ENCODE peak calls at places on chromosomes 1 and 21, in seven cellular contexts. V is WTC11, C is GM12878, J is K562, W is H1, H is HepG2, E is HCT116. Y is an unnamed sample.

GRCh38 chr1:112998592-112999235 is 42.7 kb upstream of the SLC16A1 start:
- DNase-seq in V (no peak), C (no peak), J (no peak), W (no peak), H (peak; percentile 31), E (no peak), Y (no peak)

GRCh38 chr1:19903621-19904020 is 19.8 kb downstream of the PLA2G2E start:
- DNase-seq in V (no peak), C (no peak), J (no peak), W (no peak), H (no peak), E (peak; percentile 71), Y (no peak)

GRCh38 chr1:220767312-220768126 is 19.2 kb upstream of the MTARC1 start:
- DNase-seq in V (no peak), C (no peak), J (no peak), W (no peak), H (peak; percentile 78), E (no peak), Y (no peak)

GRCh38 chr1:59596432-59596831 is 218.3 kb upstream of the HOOK1 start:
- DNase-seq in V (no peak), C (no peak), J (no peak), W (no peak), H (no peak), E (no peak), Y (no peak)

GRCh38 chr21:35602811-35603210 is 457.5 kb downstream of the SETD4 start:
- DNase-seq in V (no peak), C (no peak), J (no peak), W (no peak), H (no peak), E (no peak), Y (no peak)

GRCh38 chr1:201896951-201897391 is 8.3 kb downstream of the SHISA4 start:
- DNase-seq in V (no peak), C (no peak), J (no peak), W (no peak), H (no peak), E (no peak), Y (no peak)

GRCh38 chr1:60035925-60036324 is 37.6 kb downstream of the C1orf87 start:
- DNase-seq in V (no peak), C (no peak), J (no peak), W (no peak), H (peak; percentile 2), E (no peak), Y (no peak)

GRCh38 chr1:14314032-14314431 is 284.5 kb upstream of the KAZN start:
- DNase-seq in V (no peak), C (no peak), J (no peak), W (no peak), H (no peak), E (no peak), Y (no peak)

GRCh38 chr1:204837440-204838084 is 33.1 kb upstream of the NFASC start:
- DNase-seq in V (peak; percentile 86), C (no peak), J (peak; percentile 66), W (peak; percentile 87), H (peak; percentile 15), E (no peak), Y (peak; percentile 76)

GRCh38 chr1:201172999-201173610 is 17.5 kb upstream of the IGFN1 start:
- DNase-seq in V (no peak), C (no peak), J (no peak), W (no peak), H (no peak), E (no peak), Y (no peak)

GRCh38 chr1:10280442-10281350 is 70.3 kb downstream of the KIF1B start:
- DNase-seq in V (no peak), C (no peak), J (no peak), W (no peak), H (no peak), E (no peak), Y (no peak)

GRCh38 chr1:65420590-65421340 is at the start of the genes LEPR and LEPROT:
- DNase-seq in V (no peak), C (no peak), J (no peak), W (peak; percentile 95), H (peak; percentile 58), E (no peak), Y (no peak)

GRCh38 chr1:47871799-47872353 is 125.3 kb downstream of the TRABD2B start:
- DNase-seq in V (no peak), C (no peak), J (no peak), W (no peak), H (peak; percentile 63), E (peak; percentile 23), Y (no peak)

GRCh38 chr1:109931189-109931672 is 20.6 kb downstream of the CSF1 start:
- DNase-seq in V (peak; percentile 95), C (no peak), J (peak; percentile 74), W (peak; percentile 89), H (peak; percentile 82), E (peak; percentile 24), Y (peak; percentile 84)

GRCh38 chr1:66732407-66733166 is 19.7 kb upstream of the DYNLT5 start:
- DNase-seq in V (no peak), C (no peak), J (no peak), W (no peak), H (no peak), E (no peak), Y (no peak)

GRCh38 chr1:30719406-30720270 is 3.7 kb downstream of the MATN1 start:
- DNase-seq in V (no peak), C (peak; percentile 57), J (peak; percentile 83), W (no peak), H (no peak), E (peak; percentile 41), Y (no peak)

GRCh38 chr1:176897350-176898236 is 266.9 kb downstream of the ASTN1 start:
- DNase-seq in V (peak; percentile 92), C (no peak), J (peak; percentile 90), W (peak; percentile 94), H (peak; percentile 56), E (peak; percentile 39), Y (peak; percentile 81)

GRCh38 chr1:54334996-54335395 is 71.2 kb downstream of the SSBP3 start:
- DNase-seq in V (no peak), C (no peak), J (no peak), W (no peak), H (no peak), E (no peak), Y (no peak)

GRCh38 chr1:53135735-53136114 is 6.7 kb downstream of the SLC1A7 start:
- DNase-seq in V (no peak), C (no peak), J (peak; percentile 59), W (no peak), H (no peak), E (no peak), Y (no peak)

GRCh38 chr1:151800830-151801229 is 4.4 kb downstream of the LINGO4 start:
- DNase-seq in V (no peak), C (no peak), J (no peak), W (no peak), H (no peak), E (no peak), Y (no peak)

GRCh38 chr1:63818567-63819340 is 44.9 kb downstream of the ROR1 start:
- DNase-seq in V (no peak), C (no peak), J (no peak), W (no peak), H (no peak), E (no peak), Y (no peak)

GRCh38 chr1:244751271-244751895 is 84.1 kb upstream of the COX20 start:
- DNase-seq in V (no peak), C (no peak), J (no peak), W (no peak), H (no peak), E (no peak), Y (no peak)

GRCh38 chr1:108829498-108829916 is 27.4 kb downstream of the AKNAD1 start:
- DNase-seq in V (no peak), C (no peak), J (no peak), W (no peak), H (peak; percentile 27), E (no peak), Y (no peak)

GRCh38 chr1:3695326-3696217 is 43.3 kb downstream of the TP73 start:
- DNase-seq in V (peak; percentile 86), C (no peak), J (peak; percentile 85), W (peak; percentile 93), H (peak; percentile 10), E (no peak), Y (peak; percentile 86)
- TF ChIP-seq SP1 in V (no peak), C (no peak), J (no peak), W (no peak), H (no peak), E (no peak), Y (no peak)

GRCh38 chr1:240074422-240074821 is 17.3 kb upstream of the FMN2 start:
- DNase-seq in V (no peak), C (no peak), J (no peak), W (no peak), H (no peak), E (no peak), Y (no peak)
- TF ChIP-seq SP1 in V (no peak), C (no peak), J (no peak), W (no peak), H (no peak), E (no peak), Y (no peak)

GRCh38 chr1:180881806-180882509 is 30.7 kb upstream of the KIAA1614 start:
- DNase-seq in V (no peak), C (no peak), J (peak; percentile 63), W (no peak), H (peak; percentile 25), E (peak; percentile 21), Y (peak; percentile 60)
- TF ChIP-seq SP1 in V (no peak), C (no peak), J (no peak), W (no peak), H (no peak), E (no peak), Y (no peak)

DNA sequence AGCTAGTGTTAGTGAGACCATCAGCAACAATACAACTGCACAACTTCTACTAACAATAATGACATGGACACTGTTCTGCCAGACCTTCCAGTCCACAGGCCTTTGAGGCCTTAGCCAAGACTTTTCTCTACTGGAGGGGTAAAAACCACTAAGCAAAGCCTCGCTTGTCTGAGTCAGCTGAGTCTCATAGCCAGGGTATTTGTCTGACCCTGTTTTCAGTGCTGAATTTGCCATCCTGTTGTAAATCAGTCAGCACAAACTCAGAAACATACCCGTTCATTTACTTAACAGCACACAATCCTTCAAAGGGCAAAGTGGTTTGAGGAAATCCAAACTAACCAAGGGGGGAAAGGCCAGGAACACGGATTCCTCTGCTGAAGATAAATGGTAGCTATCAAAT is 537.8 kb downstream of the SMYD3 start:
- DNase-seq in V (no peak), C (no peak), J (no peak), W (no peak), H (peak; percentile 18), E (no peak), Y (no peak)
- TF ChIP-seq SP1 in V (no peak), C (no peak), J (no peak), W (no peak), H (no peak), E (no peak), Y (no peak)

DNA sequence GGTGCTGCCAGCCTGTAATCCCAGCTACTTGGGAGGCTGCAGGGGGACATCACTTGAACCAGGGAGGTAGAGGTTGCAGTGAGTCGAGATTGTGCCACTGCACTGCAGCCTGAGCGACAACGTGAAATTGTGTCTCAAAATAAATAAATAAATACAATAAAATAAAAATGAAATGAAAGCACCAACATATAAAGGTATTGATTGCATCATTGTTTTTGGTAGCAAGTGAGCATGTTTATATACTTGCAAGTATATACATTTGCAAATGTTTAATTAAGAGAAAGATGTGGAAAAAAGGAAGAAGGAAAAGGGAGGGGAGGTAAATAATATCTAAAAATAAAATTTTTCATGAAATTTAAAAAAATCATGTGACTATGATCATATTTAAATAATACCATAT is 32.8 kb upstream of the NRIP1 start:
- DNase-seq in V (no peak), C (no peak), J (no peak), W (no peak), H (no peak), E (no peak), Y (no peak)
- TF ChIP-seq SP1 in V (no peak), C (no peak), J (no peak), W (no peak), H (no peak), E (no peak), Y (no peak)

Y was measured in HEK293T.